ENCODE peak calls at places on chromosomes 16 and 17, in seven cellular contexts. One of them, this sample, is unnamed.

GRCh38 chr17:11628374-11628773 is 30.1 kb downstream of the DNAH9 start:
- DNase-seq in tibial artery: no peak
- DNase-seq in effector memory CD4-positive, alpha-beta T cell: no peak
- DNase-seq in GM12865: no peak
- DNase-seq in dermis blood vessel endothelial cell: no peak
- DNase-seq in NCI-H446 treated with DMSO at 0.1 percent for 48 hours: no peak
- DNase-seq in iris pigment epithelial cell: no peak
- DNase-seq in this sample: no peak

GRCh38 chr17:69539781-69540319 is 125.4 kb downstream of the MAP2K6 start:
- DNase-seq in tibial artery: no peak
- DNase-seq in effector memory CD4-positive, alpha-beta T cell: no peak
- DNase-seq in GM12865: no peak
- DNase-seq in dermis blood vessel endothelial cell: peak; percentile 91
- DNase-seq in NCI-H446 treated with DMSO at 0.1 percent for 48 hours: no peak
- DNase-seq in iris pigment epithelial cell: peak; percentile 85
- DNase-seq in this sample: peak; percentile 25

GRCh38 chr16:20874088-20874581 is 26.0 kb downstream of the DCUN1D3 start:
- DNase-seq in tibial artery: no peak
- DNase-seq in effector memory CD4-positive, alpha-beta T cell: no peak
- DNase-seq in GM12865: peak; percentile 10
- DNase-seq in dermis blood vessel endothelial cell: no peak
- DNase-seq in NCI-H446 treated with DMSO at 0.1 percent for 48 hours: no peak
- DNase-seq in iris pigment epithelial cell: no peak
- DNase-seq in this sample: no peak

GRCh38 chr17:75639771-75640555 is 6.7 kb downstream of the SMIM5 start:
- DNase-seq in tibial artery: no peak
- DNase-seq in effector memory CD4-positive, alpha-beta T cell: no peak
- DNase-seq in GM12865: no peak
- DNase-seq in dermis blood vessel endothelial cell: no peak
- DNase-seq in NCI-H446 treated with DMSO at 0.1 percent for 48 hours: no peak
- DNase-seq in iris pigment epithelial cell: no peak
- DNase-seq in this sample: no peak

GRCh38 chr16:6728381-6728780 is 604.3 kb upstream of the RBFOX1 start:
- DNase-seq in tibial artery: no peak
- DNase-seq in effector memory CD4-positive, alpha-beta T cell: no peak
- DNase-seq in GM12865: no peak
- DNase-seq in dermis blood vessel endothelial cell: no peak
- DNase-seq in NCI-H446 treated with DMSO at 0.1 percent for 48 hours: no peak
- DNase-seq in iris pigment epithelial cell: no peak
- DNase-seq in this sample: no peak

GRCh38 chr17:13311301-13311700 is 290.4 kb downstream of the HS3ST3A1 start:
- DNase-seq in tibial artery: no peak
- DNase-seq in effector memory CD4-positive, alpha-beta T cell: no peak
- DNase-seq in GM12865: no peak
- DNase-seq in dermis blood vessel endothelial cell: no peak
- DNase-seq in NCI-H446 treated with DMSO at 0.1 percent for 48 hours: no peak
- DNase-seq in iris pigment epithelial cell: peak; percentile 37
- DNase-seq in this sample: no peak

GRCh38 chr16:27029525-27029924 is 37.2 kb upstream of the C16orf82 start:
- DNase-seq in tibial artery: no peak
- DNase-seq in effector memory CD4-positive, alpha-beta T cell: no peak
- DNase-seq in GM12865: no peak
- DNase-seq in dermis blood vessel endothelial cell: no peak
- DNase-seq in NCI-H446 treated with DMSO at 0.1 percent for 48 hours: no peak
- DNase-seq in iris pigment epithelial cell: no peak
- DNase-seq in this sample: no peak

GRCh38 chr17:81511550-81511799 is 1.1 kb downstream of the ACTG1 start:
- DNase-seq in tibial artery: no peak
- DNase-seq in effector memory CD4-positive, alpha-beta T cell: no peak
- DNase-seq in GM12865: no peak
- DNase-seq in dermis blood vessel endothelial cell: no peak
- DNase-seq in NCI-H446 treated with DMSO at 0.1 percent for 48 hours: no peak
- DNase-seq in iris pigment epithelial cell: peak; percentile 24
- DNase-seq in this sample: no peak

GRCh38 chr16:85665929-85666328 is 22.8 kb downstream of the GINS2 start:
- DNase-seq in tibial artery: no peak
- DNase-seq in effector memory CD4-positive, alpha-beta T cell: no peak
- DNase-seq in GM12865: no peak
- DNase-seq in dermis blood vessel endothelial cell: no peak
- DNase-seq in NCI-H446 treated with DMSO at 0.1 percent for 48 hours: no peak
- DNase-seq in iris pigment epithelial cell: no peak
- DNase-seq in this sample: no peak

GRCh38 chr17:36468903-36469635 is 17.4 kb upstream of the ZNHIT3 start:
- DNase-seq in tibial artery: no peak
- DNase-seq in effector memory CD4-positive, alpha-beta T cell: no peak
- DNase-seq in GM12865: no peak
- DNase-seq in dermis blood vessel endothelial cell: no peak
- DNase-seq in NCI-H446 treated with DMSO at 0.1 percent for 48 hours: no peak
- DNase-seq in iris pigment epithelial cell: no peak
- DNase-seq in this sample: no peak

GRCh38 chr16:726438-727290 is at the start of the genes CCDC78 and HAGHL:
- DNase-seq in tibial artery: no peak
- DNase-seq in effector memory CD4-positive, alpha-beta T cell: peak; percentile 48
- DNase-seq in GM12865: peak; percentile 79
- DNase-seq in dermis blood vessel endothelial cell: no peak
- DNase-seq in NCI-H446 treated with DMSO at 0.1 percent for 48 hours: no peak
- DNase-seq in iris pigment epithelial cell: peak; percentile 49
- DNase-seq in this sample: peak; percentile 53

GRCh38 chr16:72264776-72265175 is 92.8 kb upstream of the PMFBP1 start:
- DNase-seq in tibial artery: no peak
- DNase-seq in effector memory CD4-positive, alpha-beta T cell: no peak
- DNase-seq in GM12865: no peak
- DNase-seq in dermis blood vessel endothelial cell: no peak
- DNase-seq in NCI-H446 treated with DMSO at 0.1 percent for 48 hours: no peak
- DNase-seq in iris pigment epithelial cell: no peak
- DNase-seq in this sample: no peak

GRCh38 chr17:57523926-57524634 is 221.0 kb downstream of the CCDC182 start:
- DNase-seq in tibial artery: no peak
- DNase-seq in effector memory CD4-positive, alpha-beta T cell: no peak
- DNase-seq in GM12865: peak; percentile 15
- DNase-seq in dermis blood vessel endothelial cell: no peak
- DNase-seq in NCI-H446 treated with DMSO at 0.1 percent for 48 hours: no peak
- DNase-seq in iris pigment epithelial cell: peak; percentile 60
- DNase-seq in this sample: no peak

GRCh38 chr17:17525956-17526355 is 29.8 kb upstream of the RASD1 start:
- DNase-seq in tibial artery: no peak
- DNase-seq in effector memory CD4-positive, alpha-beta T cell: no peak
- DNase-seq in GM12865: no peak
- DNase-seq in dermis blood vessel endothelial cell: no peak
- DNase-seq in NCI-H446 treated with DMSO at 0.1 percent for 48 hours: no peak
- DNase-seq in iris pigment epithelial cell: no peak
- DNase-seq in this sample: no peak

GRCh38 chr16:9395958-9396359 is 304.5 kb downstream of the HAPSTR1 start:
- DNase-seq in tibial artery: no peak
- DNase-seq in effector memory CD4-positive, alpha-beta T cell: no peak
- DNase-seq in GM12865: no peak
- DNase-seq in dermis blood vessel endothelial cell: no peak
- DNase-seq in NCI-H446 treated with DMSO at 0.1 percent for 48 hours: no peak
- DNase-seq in iris pigment epithelial cell: no peak
- DNase-seq in this sample: no peak

GRCh38 chr17:58040386-58040785 is 33.3 kb upstream of the SRSF1 start:
- DNase-seq in tibial artery: no peak
- DNase-seq in effector memory CD4-positive, alpha-beta T cell: no peak
- DNase-seq in GM12865: no peak
- DNase-seq in dermis blood vessel endothelial cell: no peak
- DNase-seq in NCI-H446 treated with DMSO at 0.1 percent for 48 hours: no peak
- DNase-seq in iris pigment epithelial cell: no peak
- DNase-seq in this sample: no peak

GRCh38 chr17:2854662-2855061 is 58.4 kb downstream of the RAP1GAP2 start:
- DNase-seq in tibial artery: no peak
- DNase-seq in effector memory CD4-positive, alpha-beta T cell: no peak
- DNase-seq in GM12865: no peak
- DNase-seq in dermis blood vessel endothelial cell: no peak
- DNase-seq in NCI-H446 treated with DMSO at 0.1 percent for 48 hours: no peak
- DNase-seq in iris pigment epithelial cell: no peak
- DNase-seq in this sample: no peak

GRCh38 chr17:7632492-7632894 is 2.6 kb downstream of the SHBG start:
- DNase-seq in tibial artery: no peak
- DNase-seq in effector memory CD4-positive, alpha-beta T cell: no peak
- DNase-seq in GM12865: peak; percentile 68
- DNase-seq in dermis blood vessel endothelial cell: peak; percentile 65
- DNase-seq in NCI-H446 treated with DMSO at 0.1 percent for 48 hours: no peak
- DNase-seq in iris pigment epithelial cell: peak; percentile 50
- DNase-seq in this sample: peak; percentile 58

GRCh38 chr16:34802848-34803599 is 1343.6 kb downstream of the TP53TG3F start:
- DNase-seq in tibial artery: no peak
- DNase-seq in effector memory CD4-positive, alpha-beta T cell: no peak
- DNase-seq in GM12865: no peak
- DNase-seq in dermis blood vessel endothelial cell: no peak
- DNase-seq in NCI-H446 treated with DMSO at 0.1 percent for 48 hours: no peak
- DNase-seq in iris pigment epithelial cell: no peak
- DNase-seq in this sample: no peak

GRCh38 chr17:48636177-48637018 is 10.2 kb upstream of the HOXB9 start:
- DNase-seq in tibial artery: peak; percentile 52
- DNase-seq in effector memory CD4-positive, alpha-beta T cell: peak; percentile 33
- DNase-seq in GM12865: peak; percentile 77
- DNase-seq in dermis blood vessel endothelial cell: peak; percentile 97
- DNase-seq in NCI-H446 treated with DMSO at 0.1 percent for 48 hours: no peak
- DNase-seq in iris pigment epithelial cell: peak; percentile 22
- DNase-seq in this sample: peak; percentile 93

GRCh38 chr17:3963214-3964201 is 729 bp downstream of the ATP2A3 start:
- DNase-seq in tibial artery: no peak
- DNase-seq in effector memory CD4-positive, alpha-beta T cell: peak; percentile 52
- DNase-seq in GM12865: peak; percentile 82
- DNase-seq in dermis blood vessel endothelial cell: no peak
- DNase-seq in NCI-H446 treated with DMSO at 0.1 percent for 48 hours: no peak
- DNase-seq in iris pigment epithelial cell: no peak
- DNase-seq in this sample: no peak